ENCODE peak calls at places on chromosomes 2 and 18, in ten cellular contexts. G is NT2/D1; Y is effector memory CD4-positive, alpha-beta T cell; J is tibial artery; O is ovary; D is spleen; I is neural progenitor cell; A is mesendoderm; V is BE2C; Z is thyroid gland. M is an unnamed sample.
A peak's percentile ranks its signal among the peaks of the same experiment; 100 is the strongest.

GRCh38 chr18:69680128-69680527 is 267.5 kb downstream of the CD226 start:
- DNase-seq in Y (no peak), J (no peak), Z (no peak), A (peak; percentile 14), D (no peak), I (no peak), V (no peak), G (no peak), O (no peak), M (no peak)

GRCh38 chr18:24885266-24885665 is 424.8 kb downstream of the HRH4 start:
- DNase-seq in O (no peak), Y (no peak), A (no peak), I (peak; percentile 42), V (no peak), J (no peak), G (no peak), Z (no peak), D (no peak), M (no peak)

GRCh38 chr2:75518638-75519465 is 41.9 kb downstream of the EVA1A start:
- DNase-seq in J (no peak), I (no peak), A (no peak), Y (no peak), G (no peak), Z (no peak), V (no peak), O (no peak), D (no peak), M (no peak)

GRCh38 chr2:85355521-85355920 is 952 bp downstream of the ELMOD3 start:
- DNase-seq in Y (no peak), A (no peak), J (no peak), O (peak; percentile 43), G (no peak), D (no peak), I (no peak), V (no peak), Z (peak; percentile 20), M (no peak)

GRCh38 chr18:49459404-49460171 is 857 bp downstream of the DYM start:
- DNase-seq in G (no peak), Z (peak; percentile 26), A (peak; percentile 13), V (no peak), Y (no peak), I (peak; percentile 13), D (no peak), J (peak; percentile 41), O (no peak), M (no peak)

GRCh38 chr2:55922488-55922887 is 1.1 kb downstream of the EFEMP1 start:
- DNase-seq in O (no peak), J (no peak), G (no peak), D (no peak), A (peak; percentile 72), V (no peak), Y (no peak), I (peak; percentile 47), Z (peak; percentile 9), M (no peak)

GRCh38 chr2:188443207-188443606 is 151.5 kb downstream of the GULP1 start:
- DNase-seq in Y (no peak), V (no peak), J (no peak), Z (no peak), A (no peak), O (no peak), D (no peak), G (no peak), I (no peak), M (no peak)

GRCh38 chr2:188599140-188599539 is 307.5 kb downstream of the GULP1 start:
- DNase-seq in J (no peak), A (no peak), V (no peak), Z (no peak), O (no peak), D (no peak), G (no peak), Y (no peak), I (no peak), M (no peak)

GRCh38 chr2:216450346-216450745 is 38.1 kb downstream of the SMARCAL1 start:
- DNase-seq in D (no peak), Z (no peak), J (no peak), A (no peak), O (no peak), Y (no peak), G (no peak), I (no peak), V (no peak), M (no peak)
- H3K36me3 ChIP-seq in D (peaks cover 10% of the 10 kb centered on the region), Z (peaks cover 53% of the 10 kb centered on the region), J (peaks cover 91% of the 10 kb centered on the region), A (peaks cover 16% of the 10 kb centered on the region), O (no peaks in the 10 kb centered on the region), Y (peaks cover 82% of the 10 kb centered on the region), G (peaks cover 91% of the 10 kb centered on the region), I (peaks cover 19% of the 10 kb centered on the region), V (peaks cover 9% of the 10 kb centered on the region), M (peaks cover 79% of the 10 kb centered on the region)

GRCh38 chr2:120488531-120488930 is 142.6 kb downstream of the INHBB start:
- DNase-seq in I (no peak), J (no peak), O (no peak), Y (no peak), G (no peak), Z (no peak), V (no peak), D (peak; percentile 41), A (no peak), M (no peak)

GRCh38 chr2:120489023-120489422 is 143.1 kb downstream of the INHBB start:
- DNase-seq in V (no peak), G (no peak), J (no peak), Z (no peak), D (peak; percentile 37), A (no peak), Y (no peak), I (peak; percentile 56), O (no peak), M (no peak)

GRCh38 chr2:120494446-120494845 is 148.5 kb downstream of the INHBB start:
- DNase-seq in V (no peak), I (no peak), Y (no peak), A (no peak), Z (no peak), O (no peak), J (no peak), D (no peak), G (no peak), M (no peak)

GRCh38 chr2:120490091-120490798 is 144.3 kb downstream of the INHBB start:
- DNase-seq in O (no peak), D (peak; percentile 30), I (no peak), Y (no peak), V (no peak), J (no peak), Z (no peak), G (no peak), A (no peak), M (no peak)

GRCh38 chr2:120491111-120491625 is 145.2 kb downstream of the INHBB start:
- DNase-seq in A (no peak), Z (no peak), V (no peak), G (no peak), J (no peak), I (no peak), O (no peak), D (peak; percentile 41), Y (no peak), M (no peak)
- H3K27me3 ChIP-seq in A (no peaks in the 10 kb centered on the region), Z (no peaks in the 10 kb centered on the region), V (no peaks in the 10 kb centered on the region), G (peaks cover 27% of the 10 kb centered on the region), J (no peaks in the 10 kb centered on the region), I (peaks cover 79% of the 10 kb centered on the region), O (no peaks in the 10 kb centered on the region), D (peaks cover 12% of the 10 kb centered on the region), Y (no peaks in the 10 kb centered on the region), M (no peaks in the 10 kb centered on the region)

GRCh38 chr2:45840481-45840880 is 189.0 kb downstream of the PRKCE start:
- DNase-seq in Z (no peak), J (no peak), A (no peak), V (no peak), I (no peak), Y (no peak), O (no peak), D (no peak), G (no peak), M (no peak)

GRCh38 chr2:45836740-45837139 is 185.3 kb downstream of the PRKCE start:
- DNase-seq in V (no peak), Z (no peak), I (no peak), O (no peak), D (no peak), A (no peak), J (no peak), Y (no peak), G (no peak), M (no peak)

GRCh38 chr2:45837812-45838341 is 186.4 kb downstream of the PRKCE start:
- DNase-seq in Y (no peak), V (no peak), G (no peak), D (no peak), A (no peak), O (no peak), J (no peak), I (no peak), Z (no peak), M (no peak)

GRCh38 chr2:45841752-45842407 is 190.4 kb downstream of the PRKCE start:
- DNase-seq in I (no peak), G (no peak), Z (no peak), A (no peak), V (no peak), J (no peak), Y (no peak), D (no peak), O (no peak), M (no peak)

DNA sequence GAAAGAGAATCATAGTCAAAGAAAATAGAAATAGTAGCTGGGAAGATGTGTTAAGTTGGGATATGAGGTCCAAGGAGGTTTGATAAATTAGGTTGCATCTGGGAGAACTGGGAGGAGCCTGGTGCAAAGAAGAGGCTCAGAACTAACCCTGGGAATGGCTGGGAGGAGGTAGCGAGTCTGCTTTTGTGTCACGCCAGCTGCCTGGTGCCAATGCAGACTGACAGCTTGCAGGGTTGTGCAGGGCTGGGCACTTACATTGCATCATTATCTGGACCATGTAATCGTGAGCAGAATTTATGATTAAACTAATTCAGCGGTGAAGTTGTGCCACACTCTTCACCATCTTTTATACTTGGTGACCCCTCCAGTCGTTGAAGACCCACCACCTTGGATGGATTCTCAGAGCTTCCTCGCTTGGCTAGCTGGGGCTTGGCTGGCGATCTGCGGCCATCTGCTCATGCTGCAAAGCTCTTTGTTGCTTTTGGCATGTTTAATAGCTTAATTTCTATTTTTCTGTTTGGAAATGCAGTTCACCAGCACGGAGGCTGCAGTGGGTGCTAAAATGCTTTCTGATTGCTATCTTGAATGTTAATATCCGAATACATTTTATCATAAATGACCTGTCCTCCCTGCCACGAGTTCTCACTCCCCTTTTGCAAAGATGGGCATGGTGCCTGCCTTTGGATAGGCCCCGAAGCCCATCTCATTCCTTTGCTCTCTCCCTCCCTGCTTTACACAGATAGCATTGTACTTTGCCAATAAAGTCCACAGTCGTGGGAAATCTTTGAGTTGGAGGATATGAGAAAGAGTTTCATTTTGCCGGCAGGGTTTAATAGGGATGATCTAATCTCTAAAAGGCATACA is 188.1 kb downstream of the PRKCE start:
- DNase-seq in Y (no peak), O (no peak), A (no peak), J (no peak), I (no peak), D (no peak), G (no peak), V (no peak), Z (no peak), M (no peak)
- H3K4me3 ChIP-seq in Y (no peak overlapping the region), O (no peak overlapping the region), A (no peak overlapping the region), J (no peak overlapping the region), I (no peak overlapping the region), D (no peak overlapping the region), G (no peak overlapping the region), V (no peak overlapping the region), Z (no peak overlapping the region), M (no peak overlapping the region)

GRCh38 chr2:196136151-196136550 is 35.2 kb downstream of the STK17B start:
- DNase-seq in J (no peak), O (no peak), Y (no peak), A (peak; percentile 89), Z (no peak), I (no peak), G (no peak), D (no peak), V (no peak), M (no peak)

GRCh38 chr2:196137271-196137670 is 34.1 kb downstream of the STK17B start:
- DNase-seq in J (no peak), I (no peak), D (no peak), Y (no peak), O (no peak), V (no peak), Z (no peak), G (no peak), A (peak; percentile 48), M (no peak)

GRCh38 chr2:196143641-196144236 is 27.6 kb downstream of the STK17B start:
- DNase-seq in G (no peak), J (no peak), Y (no peak), Z (no peak), O (no peak), V (no peak), D (no peak), A (no peak), I (no peak), M (no peak)

GRCh38 chr2:196144513-196145126 is 26.8 kb downstream of the STK17B start:
- DNase-seq in V (no peak), O (no peak), I (no peak), J (no peak), G (no peak), Z (no peak), A (no peak), D (no peak), Y (no peak), M (peak; percentile 35)

GRCh38 chr2:196140213-196140612 is 31.2 kb downstream of the STK17B start:
- DNase-seq in D (no peak), J (no peak), A (no peak), O (no peak), I (no peak), G (no peak), Z (no peak), Y (no peak), V (no peak), M (no peak)
- H3K36me3 ChIP-seq in D (peaks cover 4% of the 10 kb centered on the region), J (peaks cover 63% of the 10 kb centered on the region), A (no peaks in the 10 kb centered on the region), O (no peaks in the 10 kb centered on the region), I (no peaks in the 10 kb centered on the region), G (peaks cover 73% of the 10 kb centered on the region), Z (peaks cover 35% of the 10 kb centered on the region), Y (peaks cover 87% of the 10 kb centered on the region), V (peaks cover 58% of the 10 kb centered on the region), M (peaks cover 88% of the 10 kb centered on the region)

M was measured in naive thymus-derived CD4-positive, alpha-beta T cell.